ENCODE peak calls at places on chromosome 19, in ten cellular contexts. B is GM23338, Q is left lung, D is A549, Z is upper lobe of left lung, Y is left ventricle myocardium inferior, O is IMR-90, F is prostate gland, A is heart left ventricle, C is tibial artery. L is an unnamed sample.

GRCh38 chr19:44689290-44690130 is 9.4 kb upstream of the CEACAM16 start:
- DNase-seq in A (peak; percentile 73), B (peak; percentile 89), F (peak; percentile 63), D (peak; percentile 66), C (peak; percentile 69), O (peak; percentile 72), Q (peak; percentile 78), Z (peak; percentile 74), Y (peak; percentile 69), L (peak; percentile 76)

GRCh38 chr19:36950335-36951119 is 34.4 kb downstream of the ZNF568 start:
- DNase-seq in D (no peak), O (no peak), F (no peak), Z (no peak), B (no peak), Q (no peak), C (no peak), A (no peak), Y (no peak), L (no peak)

GRCh38 chr19:3599776-3600183 is 6.9 kb downstream of the TBXA2R start:
- DNase-seq in C (no peak), B (peak; percentile 78), A (no peak), Z (no peak), Q (no peak), F (no peak), O (no peak), Y (no peak), D (peak; percentile 35), L (no peak)

GRCh38 chr19:15417699-15418098 is 1.1 kb downstream of the AKAP8L start:
- DNase-seq in F (no peak), Z (no peak), Q (no peak), B (no peak), Y (no peak), O (no peak), D (no peak), A (no peak), C (no peak), L (no peak)

GRCh38 chr19:56740478-56740877 is 68.9 kb upstream of the ZNF835 start:
- DNase-seq in C (no peak), O (no peak), F (no peak), Q (no peak), A (no peak), B (no peak), Y (no peak), D (no peak), Z (no peak), L (no peak)

GRCh38 chr19:12757544-12758274 is 6.1 kb downstream of the BEST2 start:
- DNase-seq in Z (peak; percentile 77), A (peak; percentile 66), F (peak; percentile 40), D (peak; percentile 50), Y (peak; percentile 61), Q (peak; percentile 70), C (peak; percentile 59), O (peak; percentile 61), B (peak; percentile 91), L (peak; percentile 76)

GRCh38 chr19:15266683-15267082 is 34.4 kb upstream of the EPHX3 start:
- DNase-seq in F (no peak), B (no peak), A (no peak), Y (no peak), D (no peak), C (no peak), Q (no peak), Z (no peak), O (no peak), L (no peak)

GRCh38 chr19:50843701-50844221 is 10.4 kb upstream of the KLK15 start:
- DNase-seq in Y (no peak), B (no peak), Q (no peak), C (no peak), A (no peak), Z (no peak), D (no peak), O (no peak), F (no peak), L (no peak)

GRCh38 chr19:14554382-14554812 is 17.5 kb downstream of the NDUFB7 start:
- DNase-seq in Y (no peak), D (no peak), B (peak; percentile 55), Z (no peak), O (no peak), C (no peak), A (no peak), Q (no peak), F (peak; percentile 73), L (no peak)

GRCh38 chr19:51749979-51750378 is 1.7 kb downstream of the FPR1 start:
- DNase-seq in Y (no peak), D (no peak), B (no peak), O (no peak), C (no peak), Q (no peak), F (no peak), Z (no peak), A (no peak), L (no peak)

DNA sequence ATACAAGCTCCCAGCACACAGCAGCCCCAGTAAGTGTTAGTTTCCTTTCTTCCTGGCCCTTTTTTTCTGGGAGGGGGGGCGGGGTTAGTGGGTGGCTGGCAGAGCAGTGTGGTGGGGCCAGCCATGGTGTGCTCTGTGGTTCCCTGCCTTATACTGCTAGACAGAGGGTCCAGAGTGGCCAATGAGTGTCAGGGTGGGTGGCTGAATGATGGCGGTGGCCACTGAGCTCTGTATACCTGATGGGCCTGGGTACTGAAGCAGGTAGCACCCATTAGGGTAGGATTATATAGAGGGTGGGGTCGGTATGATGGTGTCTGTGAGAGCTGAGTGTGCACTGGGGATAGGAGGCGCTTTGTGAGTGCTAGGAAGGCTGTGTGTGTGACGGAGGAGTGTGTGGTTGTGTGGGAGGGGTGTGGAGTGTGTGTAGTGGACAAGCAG is 13.8 kb downstream of the CIC start:
- DNase-seq in B (no peak), Z (no peak), A (no peak), F (no peak), O (no peak), D (no peak), Q (no peak), Y (no peak), C (no peak), L (no peak)
- H3K4me1 ChIP-seq in B (peaks cover 32% of the 10 kb centered on the region), Z (peaks cover 67% of the 10 kb centered on the region), A (peaks cover 71% of the 10 kb centered on the region), F (peaks cover 49% of the 10 kb centered on the region), O (peaks cover 55% of the 10 kb centered on the region), D (peaks cover 66% of the 10 kb centered on the region), Q (peaks cover 73% of the 10 kb centered on the region), Y (peaks cover 84% of the 10 kb centered on the region), C (peaks cover 3% of the 10 kb centered on the region), L (peaks cover 82% of the 10 kb centered on the region)

GRCh38 chr19:28990522-28990921 is 222.4 kb downstream of the UQCRFS1 start:
- DNase-seq in C (no peak), O (no peak), Z (no peak), Q (no peak), B (no peak), Y (no peak), F (no peak), A (no peak), D (no peak), L (no peak)
- TF ChIP-seq CTCF in C (no peak), O (no peak), Z (no peak), Q (no peak), B (no peak), Y (no peak), F (no peak), A (no peak), D (no peak), L (no peak)

GRCh38 chr19:55258828-55259539 is at the start of gene PPP6R1:
- DNase-seq in Z (peak; percentile 95), D (peak; percentile 99), F (peak; percentile 97), O (peak; percentile 100), A (peak; percentile 97), C (peak; percentile 95), Y (peak; percentile 98), B (peak; percentile 97), Q (peak; percentile 97), L (peak; percentile 98)

GRCh38 chr19:55257461-55258411 is 1.1 kb downstream of the PPP6R1 start:
- DNase-seq in Q (no peak), D (no peak), C (no peak), O (peak; percentile 32), F (no peak), B (peak; percentile 46), Z (no peak), A (no peak), Y (no peak), L (no peak)

GRCh38 chr19:55261671-55262126 is 2.9 kb upstream of the PPP6R1 start:
- DNase-seq in O (no peak), F (no peak), Z (no peak), Y (no peak), C (no peak), B (peak; percentile 77), Q (no peak), A (no peak), D (no peak), L (no peak)

GRCh38 chr19:55258476-55258827 is 365 bp downstream of the PPP6R1 start:
- DNase-seq in Q (no peak), Z (no peak), O (no peak), F (no peak), D (no peak), B (no peak), C (no peak), A (no peak), Y (peak; percentile 31), L (no peak)

DNA sequence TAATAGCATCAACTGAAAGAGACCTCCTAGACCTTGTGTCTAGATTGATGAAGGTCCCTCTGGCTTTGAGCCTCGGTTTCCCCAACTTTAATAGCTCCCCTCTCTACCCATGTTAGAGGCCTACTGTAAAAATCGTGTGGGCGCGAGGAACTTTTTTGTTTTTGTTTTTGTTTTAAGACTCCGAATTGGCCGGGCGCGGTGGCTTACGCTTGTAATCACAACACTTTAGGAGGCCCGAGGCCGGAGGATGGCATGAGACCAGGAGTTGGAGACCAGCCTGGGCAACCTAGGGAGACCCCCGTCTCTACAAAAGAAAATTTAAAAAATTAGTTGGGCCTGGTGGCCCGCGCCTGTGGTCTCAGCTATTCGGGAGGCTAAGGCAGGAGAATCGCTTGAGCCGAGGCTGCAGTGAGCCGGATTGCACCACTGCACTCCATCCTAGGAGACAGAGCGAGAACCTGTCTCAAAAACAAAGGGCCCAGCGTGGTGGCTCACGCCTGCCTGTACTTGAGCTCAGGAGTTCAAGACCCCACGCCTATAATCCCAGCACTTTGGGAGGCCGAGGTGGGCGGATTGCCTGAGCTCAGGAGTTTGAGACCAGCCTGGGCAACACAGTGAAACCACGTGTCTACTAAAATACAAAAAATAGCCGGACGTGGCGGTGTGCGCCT is 858 bp upstream of the PPP6R1 start:
- DNase-seq in A (no peak), Z (no peak), Y (no peak), O (no peak), F (no peak), C (no peak), D (no peak), Q (no peak), B (peak; percentile 35), L (no peak)
- H3K4me1 ChIP-seq in A (peaks cover 42% of the 10 kb centered on the region), Z (peaks cover 40% of the 10 kb centered on the region), Y (peaks cover 48% of the 10 kb centered on the region), O (peaks cover 16% of the 10 kb centered on the region), F (peaks cover 7% of the 10 kb centered on the region), C (no peaks in the 10 kb centered on the region), D (peaks cover 36% of the 10 kb centered on the region), Q (peaks cover 41% of the 10 kb centered on the region), B (peaks cover 17% of the 10 kb centered on the region), L (peaks cover 44% of the 10 kb centered on the region)

DNA sequence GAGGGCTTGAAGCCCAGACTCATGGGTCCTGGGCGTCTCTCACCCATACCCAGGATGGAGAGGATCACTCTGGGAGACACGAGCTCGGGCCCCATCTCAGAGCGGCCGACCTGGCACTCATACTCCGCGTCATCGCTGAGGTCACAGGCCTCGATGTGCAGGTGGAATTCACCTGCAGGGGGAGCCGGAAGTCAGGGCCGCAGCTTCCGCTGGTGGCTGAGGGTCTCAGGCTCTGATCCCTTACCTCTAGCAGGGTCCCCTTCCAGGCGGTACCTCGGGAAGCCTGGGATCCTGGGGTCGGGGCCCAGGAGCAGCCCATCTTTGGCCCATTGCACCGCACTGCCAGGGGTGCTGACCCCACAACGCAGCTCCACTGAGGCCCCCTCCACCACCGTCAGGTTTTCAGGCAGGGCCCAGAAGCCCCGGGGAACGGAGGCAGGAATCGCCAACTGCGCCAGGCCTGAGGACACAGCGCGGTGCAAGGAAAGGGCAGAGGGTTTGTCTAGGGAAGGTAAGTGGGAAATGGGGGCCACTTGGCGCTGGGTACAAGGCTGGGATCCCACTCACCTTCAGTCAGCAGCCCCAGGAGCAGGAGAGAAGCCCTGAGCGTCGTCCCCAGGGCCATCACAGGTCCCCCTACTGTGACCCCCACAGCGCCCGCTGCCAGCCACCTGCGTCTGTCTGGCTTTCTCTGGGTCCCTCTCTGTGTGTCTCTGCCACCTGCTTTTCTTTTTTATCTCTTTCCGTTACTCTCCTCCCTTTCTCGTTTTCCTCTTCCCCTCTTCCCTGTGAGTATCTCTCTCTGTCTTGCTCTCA is 883 bp downstream of the NPHS1 start:
- DNase-seq in O (no peak), Y (no peak), Z (no peak), C (no peak), B (peak; percentile 90), Q (no peak), D (no peak), A (no peak), F (no peak), L (no peak)
- TF ChIP-seq CTCF in O (no peak), Y (no peak), Z (no peak), C (no peak), B (peak; percentile 61), Q (no peak), D (no peak), A (no peak), F (no peak), L (no peak)